ENCODE peak calls at places on chromosomes 4 and X, in seven cellular contexts. One of them, this sample, is unnamed.

GRCh38 chr4:53436251-53436650 is 58.8 kb downstream of the FIP1L1 start:
- DNase-seq in EH: peak
- DNase-seq in upper lobe of left lung: no peak
- DNase-seq in neural crest cell: no peak
- DNase-seq in epithelial cell of esophagus: no peak
- DNase-seq in NCI-H1092: no peak
- DNase-seq in AG09319: no peak
- DNase-seq in this sample: no peak

GRCh38 chr4:41542526-41543270 is 4.7 kb downstream of the LIMCH1 start:
- DNase-seq in EH: peak
- DNase-seq in upper lobe of left lung: no peak
- DNase-seq in neural crest cell: no peak
- DNase-seq in epithelial cell of esophagus: peak
- DNase-seq in NCI-H1092: no peak
- DNase-seq in AG09319: no peak
- DNase-seq in this sample: no peak

GRCh38 chrX:118975831-118976598 is 1.6 kb downstream of the LONRF3 start:
- DNase-seq in EH: peak
- DNase-seq in upper lobe of left lung: peak
- DNase-seq in neural crest cell: no peak
- DNase-seq in epithelial cell of esophagus: no peak
- DNase-seq in NCI-H1092: no peak
- DNase-seq in AG09319: no peak
- DNase-seq in this sample: peak

GRCh38 chr4:113941836-113942235 is 37.6 kb downstream of the ARSJ start:
- DNase-seq in EH: no peak
- DNase-seq in upper lobe of left lung: no peak
- DNase-seq in neural crest cell: no peak
- DNase-seq in epithelial cell of esophagus: no peak
- DNase-seq in NCI-H1092: no peak
- DNase-seq in AG09319: no peak
- DNase-seq in this sample: no peak

GRCh38 chrX:136752796-136753195 is 27.9 kb downstream of the ARHGEF6 start:
- DNase-seq in EH: peak
- DNase-seq in upper lobe of left lung: no peak
- DNase-seq in neural crest cell: no peak
- DNase-seq in epithelial cell of esophagus: peak
- DNase-seq in NCI-H1092: no peak
- DNase-seq in AG09319: no peak
- DNase-seq in this sample: no peak

GRCh38 chr4:12852338-12853307 is 631.5 kb downstream of the RAB28 start:
- DNase-seq in EH: peak
- DNase-seq in upper lobe of left lung: no peak
- DNase-seq in neural crest cell: no peak
- DNase-seq in epithelial cell of esophagus: peak
- DNase-seq in NCI-H1092: peak
- DNase-seq in AG09319: peak
- DNase-seq in this sample: no peak

GRCh38 chr4:165610679-165611551 is 232.1 kb downstream of the CPE start:
- DNase-seq in EH: no peak
- DNase-seq in upper lobe of left lung: no peak
- DNase-seq in neural crest cell: no peak
- DNase-seq in epithelial cell of esophagus: no peak
- DNase-seq in NCI-H1092: no peak
- DNase-seq in AG09319: no peak
- DNase-seq in this sample: no peak

GRCh38 chr4:184747034-184747830 is 13.3 kb upstream of the CENPU start:
- DNase-seq in EH: no peak
- DNase-seq in upper lobe of left lung: no peak
- DNase-seq in neural crest cell: no peak
- DNase-seq in epithelial cell of esophagus: peak
- DNase-seq in NCI-H1092: no peak
- DNase-seq in AG09319: no peak
- DNase-seq in this sample: peak

GRCh38 chr4:113148925-113149324 is 99.5 kb downstream of the ANK2 start:
- DNase-seq in EH: no peak
- DNase-seq in upper lobe of left lung: no peak
- DNase-seq in neural crest cell: no peak
- DNase-seq in epithelial cell of esophagus: peak
- DNase-seq in NCI-H1092: no peak
- DNase-seq in AG09319: no peak
- DNase-seq in this sample: no peak

GRCh38 chr4:2482192-2482591 is 13.3 kb downstream of the RNF4 start:
- DNase-seq in EH: no peak
- DNase-seq in upper lobe of left lung: no peak
- DNase-seq in neural crest cell: no peak
- DNase-seq in epithelial cell of esophagus: no peak
- DNase-seq in NCI-H1092: no peak
- DNase-seq in AG09319: no peak
- DNase-seq in this sample: no peak

GRCh38 chrX:129549124-129549523 is 9.1 kb downstream of the OCRL start:
- DNase-seq in EH: no peak
- DNase-seq in upper lobe of left lung: no peak
- DNase-seq in neural crest cell: no peak
- DNase-seq in epithelial cell of esophagus: no peak
- DNase-seq in NCI-H1092: no peak
- DNase-seq in AG09319: no peak
- DNase-seq in this sample: no peak

GRCh38 chr4:105560488-105560887 is 8.1 kb downstream of the ARHGEF38 start:
- DNase-seq in EH: no peak
- DNase-seq in upper lobe of left lung: no peak
- DNase-seq in neural crest cell: no peak
- DNase-seq in epithelial cell of esophagus: peak
- DNase-seq in NCI-H1092: no peak
- DNase-seq in AG09319: no peak
- DNase-seq in this sample: no peak

GRCh38 chr4:94354474-94354896 is 11.8 kb upstream of the HPGDS start:
- DNase-seq in EH: no peak
- DNase-seq in upper lobe of left lung: no peak
- DNase-seq in neural crest cell: no peak
- DNase-seq in epithelial cell of esophagus: no peak
- DNase-seq in NCI-H1092: no peak
- DNase-seq in AG09319: no peak
- DNase-seq in this sample: no peak

GRCh38 chr4:102761902-102762301 is 1.1 kb upstream of the MANBA start:
- DNase-seq in EH: no peak
- DNase-seq in upper lobe of left lung: no peak
- DNase-seq in neural crest cell: no peak
- DNase-seq in epithelial cell of esophagus: no peak
- DNase-seq in NCI-H1092: no peak
- DNase-seq in AG09319: no peak
- DNase-seq in this sample: no peak

GRCh38 chr4:189293459-189293858 is 647.2 kb upstream of the FRG1 start:
- DNase-seq in EH: no peak
- DNase-seq in upper lobe of left lung: no peak
- DNase-seq in neural crest cell: no peak
- DNase-seq in epithelial cell of esophagus: peak
- DNase-seq in NCI-H1092: no peak
- DNase-seq in AG09319: no peak
- DNase-seq in this sample: no peak

GRCh38 chr4:186587416-186588018 is 32.1 kb upstream of the MTNR1A start:
- DNase-seq in EH: peak
- DNase-seq in upper lobe of left lung: no peak
- DNase-seq in neural crest cell: peak
- DNase-seq in epithelial cell of esophagus: peak
- DNase-seq in NCI-H1092: no peak
- DNase-seq in AG09319: peak
- DNase-seq in this sample: peak

GRCh38 chr4:168183717-168184571 is 91.6 kb downstream of the ANXA10 start:
- DNase-seq in EH: peak
- DNase-seq in upper lobe of left lung: no peak
- DNase-seq in neural crest cell: no peak
- DNase-seq in epithelial cell of esophagus: peak
- DNase-seq in NCI-H1092: peak
- DNase-seq in AG09319: peak
- DNase-seq in this sample: peak

GRCh38 chrX:40543661-40544328 is 37.0 kb upstream of the ATP6AP2 start:
- DNase-seq in EH: peak
- DNase-seq in upper lobe of left lung: no peak
- DNase-seq in neural crest cell: peak
- DNase-seq in epithelial cell of esophagus: peak
- DNase-seq in NCI-H1092: peak
- DNase-seq in AG09319: no peak
- DNase-seq in this sample: peak

GRCh38 chr4:125735107-125735506 is 420.4 kb downstream of the FAT4 start:
- DNase-seq in EH: peak
- DNase-seq in upper lobe of left lung: no peak
- DNase-seq in neural crest cell: no peak
- DNase-seq in epithelial cell of esophagus: peak
- DNase-seq in NCI-H1092: no peak
- DNase-seq in AG09319: peak
- DNase-seq in this sample: no peak

GRCh38 chrX:131747173-131747572 is 203.3 kb downstream of the OR13H1 start:
- DNase-seq in EH: no peak
- DNase-seq in upper lobe of left lung: no peak
- DNase-seq in neural crest cell: no peak
- DNase-seq in epithelial cell of esophagus: no peak
- DNase-seq in NCI-H1092: peak
- DNase-seq in AG09319: peak
- DNase-seq in this sample: no peak

GRCh38 chr4:100106982-100107381 is 83.3 kb downstream of the DDIT4L start:
- DNase-seq in EH: no peak
- DNase-seq in upper lobe of left lung: no peak
- DNase-seq in neural crest cell: no peak
- DNase-seq in epithelial cell of esophagus: no peak
- DNase-seq in NCI-H1092: no peak
- DNase-seq in AG09319: no peak
- DNase-seq in this sample: no peak

GRCh38 chr4:119212964-119213606 is 572 bp downstream of the USP53 start:
- DNase-seq in EH: peak
- DNase-seq in upper lobe of left lung: peak
- DNase-seq in neural crest cell: peak
- DNase-seq in epithelial cell of esophagus: peak
- DNase-seq in NCI-H1092: peak
- DNase-seq in AG09319: peak
- DNase-seq in this sample: peak

GRCh38 chr4:55609393-55609821 is 17.4 kb upstream of the PDCL2 start:
- DNase-seq in EH: peak
- DNase-seq in upper lobe of left lung: no peak
- DNase-seq in neural crest cell: no peak
- DNase-seq in epithelial cell of esophagus: peak
- DNase-seq in NCI-H1092: no peak
- DNase-seq in AG09319: peak
- DNase-seq in this sample: no peak

GRCh38 chr4:92812652-92813051 is 508.9 kb downstream of the GRID2 start:
- DNase-seq in EH: no peak
- DNase-seq in upper lobe of left lung: no peak
- DNase-seq in neural crest cell: no peak
- DNase-seq in epithelial cell of esophagus: no peak
- DNase-seq in NCI-H1092: no peak
- DNase-seq in AG09319: no peak
- DNase-seq in this sample: no peak

GRCh38 chrX:9464435-9465371 is at the start of gene TBL1X:
- DNase-seq in EH: peak
- DNase-seq in upper lobe of left lung: peak
- DNase-seq in neural crest cell: peak
- DNase-seq in epithelial cell of esophagus: peak
- DNase-seq in NCI-H1092: peak
- DNase-seq in AG09319: peak
- DNase-seq in this sample: peak

GRCh38 chrX:283115-283845 is 2.1 kb downstream of the PLCXD1 start:
- DNase-seq in EH: peak
- DNase-seq in upper lobe of left lung: peak
- DNase-seq in neural crest cell: peak
- DNase-seq in epithelial cell of esophagus: peak
- DNase-seq in NCI-H1092: no peak
- DNase-seq in AG09319: peak
- DNase-seq in this sample: peak

GRCh38 chr4:7761312-7761711 is 178.3 kb downstream of the AFAP1 start:
- DNase-seq in EH: no peak
- DNase-seq in upper lobe of left lung: no peak
- DNase-seq in neural crest cell: no peak
- DNase-seq in epithelial cell of esophagus: no peak
- DNase-seq in NCI-H1092: no peak
- DNase-seq in AG09319: no peak
- DNase-seq in this sample: no peak

GRCh38 chrX:23756165-23756564 is 13.1 kb upstream of the ACOT9 start:
- DNase-seq in EH: peak
- DNase-seq in upper lobe of left lung: no peak
- DNase-seq in neural crest cell: peak
- DNase-seq in epithelial cell of esophagus: peak
- DNase-seq in NCI-H1092: peak
- DNase-seq in AG09319: no peak
- DNase-seq in this sample: peak

GRCh38 chr4:106315476-106315967 is 487 bp downstream of the TBCK start:
- DNase-seq in EH: peak
- DNase-seq in upper lobe of left lung: no peak
- DNase-seq in neural crest cell: no peak
- DNase-seq in epithelial cell of esophagus: peak
- DNase-seq in NCI-H1092: no peak
- DNase-seq in AG09319: no peak
- DNase-seq in this sample: peak

This sample was measured in K562.